ENCODE peak calls at places on chromosomes 4 and X, in ten cellular contexts. S is naive thymus-derived CD8-positive, alpha-beta T cell; Z is GM12865; I is NCI-H1417 treated with DMSO at 0.1 percent for 48 hours; Y is C1 segment of cervical spinal cord; U is activated T-cell treated with anti-CD3 and anti-CD28 coated beads, Interleukin-2, amount 50 U/mL, for 4 hours; C is neural crest cell; A is natural killer cell; T is head of caudate nucleus; P is H4. N is an unnamed sample.

GRCh38 chr4:3773552-3774001 is 7.4 kb downstream of the ADRA2C start:
- DNase-seq in T (no peak), I (no peak), P (no peak), Z (no peak), S (no peak), A (no peak), Y (no peak), C (no peak), U (no peak), N (no peak)

GRCh38 chr4:83961575-83961974 is 425.7 kb downstream of the GPAT3 start:
- DNase-seq in Y (no peak), I (no peak), A (no peak), C (no peak), S (no peak), U (no peak), P (no peak), T (no peak), Z (no peak), N (peak)

GRCh38 chrX:19893722-19894121 is 6.3 kb upstream of the SH3KBP1 start:
- DNase-seq in C (no peak), Z (no peak), S (no peak), T (no peak), Y (no peak), A (no peak), U (no peak), I (no peak), P (no peak), N (no peak)

GRCh38 chr4:18593297-18594002 is 571.9 kb upstream of the LCORL start:
- DNase-seq in T (peak), I (peak), Y (peak), Z (peak), U (peak), S (peak), P (peak), C (peak), A (peak), N (peak)

GRCh38 chrX:27186671-27187070 is 276.5 kb downstream of the PPP4R3C start:
- DNase-seq in S (peak), U (peak), T (peak), Z (peak), A (no peak), Y (no peak), I (peak), P (peak), C (peak), N (peak)

GRCh38 chrX:44872319-44872816 is 620 bp upstream of the KDM6A start:
- DNase-seq in S (peak), Y (no peak), U (peak), T (no peak), Z (no peak), I (no peak), P (no peak), C (no peak), A (peak), N (peak)

GRCh38 chrX:45322382-45322781 is 121.7 kb upstream of the DIPK2B start:
- DNase-seq in C (no peak), Z (peak), P (peak), I (no peak), U (no peak), T (peak), Y (peak), A (no peak), S (no peak), N (no peak)

GRCh38 chrX:14027031-14027430 is 2.7 kb downstream of the GEMIN8 start:
- DNase-seq in T (peak), A (no peak), C (no peak), U (no peak), I (no peak), S (peak), P (no peak), Y (peak), Z (peak), N (peak)

GRCh38 chr4:87240341-87240740 is 19.9 kb upstream of the KLHL8 start:
- DNase-seq in P (no peak), T (no peak), C (no peak), Z (no peak), S (no peak), A (no peak), U (no peak), Y (no peak), I (no peak), N (no peak)

GRCh38 chr4:75555294-75556164 is at the start of gene ODAPH:
- DNase-seq in C (no peak), Z (peak), S (no peak), A (no peak), U (peak), P (peak), T (no peak), I (no peak), Y (no peak), N (no peak)

GRCh38 chrX:121562616-121563015 is 515.2 kb downstream of the GLUD2 start:
- DNase-seq in T (no peak), S (no peak), I (no peak), P (no peak), Y (no peak), C (no peak), Z (no peak), A (no peak), U (no peak), N (no peak)

GRCh38 chrX:111337067-111337466 is 66.8 kb upstream of the CAPN6 start:
- DNase-seq in P (no peak), Z (no peak), S (no peak), I (no peak), C (no peak), Y (no peak), T (no peak), A (no peak), U (no peak), N (no peak)

GRCh38 chrX:121308276-121308805 is 260.9 kb downstream of the GLUD2 start:
- DNase-seq in Z (peak), A (no peak), C (peak), P (peak), S (no peak), T (peak), Y (peak), U (peak), I (no peak), N (no peak)

GRCh38 chrX:107776649-107777535 is 641 bp upstream of the NCBP2L start:
- DNase-seq in C (peak), I (peak), U (peak), S (peak), A (peak), Z (peak), T (peak), P (peak), Y (peak), N (peak)

GRCh38 chr4:76090241-76090691 is 15.8 kb downstream of the ART3 start:
- DNase-seq in Z (peak), T (no peak), I (no peak), Y (no peak), S (no peak), C (no peak), U (no peak), P (peak), A (no peak), N (peak)

GRCh38 chr4:52545099-52546069 is 113.7 kb downstream of the USP46 start:
- DNase-seq in I (no peak), S (peak), T (peak), Y (peak), Z (peak), C (peak), U (peak), P (peak), A (peak), N (peak)

GRCh38 chr4:121873604-121874003 is 3.3 kb upstream of the BBS7 start:
- DNase-seq in C (no peak), U (no peak), Z (peak), P (peak), I (no peak), A (no peak), Y (no peak), T (no peak), S (no peak), N (peak)

GRCh38 chr4:188934320-188934975 is 795.2 kb downstream of the TRIML1 start:
- DNase-seq in I (no peak), T (no peak), P (peak), S (no peak), Z (no peak), U (no peak), C (no peak), Y (no peak), A (no peak), N (no peak)

GRCh38 chr4:128727658-128728057 is 81.8 kb upstream of the JADE1 start:
- DNase-seq in T (no peak), U (no peak), S (no peak), I (no peak), A (no peak), Y (no peak), P (no peak), Z (no peak), C (no peak), N (no peak)

GRCh38 chr4:119103263-119103662 is 32.4 kb upstream of the MYOZ2 start:
- DNase-seq in A (no peak), U (no peak), Z (no peak), S (no peak), T (no peak), P (peak), Y (no peak), I (no peak), C (no peak), N (no peak)

GRCh38 chr4:41339812-41340809 is 83.4 kb downstream of the UCHL1 start:
- DNase-seq in S (no peak), U (no peak), A (no peak), T (peak), Z (no peak), I (no peak), C (peak), P (peak), Y (peak), N (no peak)

GRCh38 chr4:53450773-53451172 is 73.3 kb downstream of the FIP1L1 start:
- DNase-seq in Z (no peak), U (no peak), P (peak), I (no peak), T (peak), S (no peak), Y (no peak), C (no peak), A (no peak), N (no peak)

GRCh38 chr4:64250061-64250460 is 159.2 kb downstream of the TECRL start:
- DNase-seq in T (no peak), S (no peak), I (no peak), C (no peak), Z (no peak), P (no peak), Y (no peak), A (no peak), U (no peak), N (no peak)

GRCh38 chrX:40410859-40411258 is 169.9 kb upstream of the ATP6AP2 start:
- DNase-seq in T (no peak), S (no peak), C (no peak), I (no peak), Y (no peak), P (no peak), U (no peak), A (no peak), Z (no peak), N (no peak)

GRCh38 chrX:63718010-63718694 is 66.9 kb downstream of the ARHGEF9 start:
- DNase-seq in U (no peak), I (no peak), C (no peak), P (no peak), S (no peak), Y (no peak), T (no peak), A (no peak), Z (peak), N (no peak)

GRCh38 chrX:140799216-140799615 is 89.7 kb downstream of the LINC00632 start:
- DNase-seq in C (no peak), U (no peak), P (no peak), Z (no peak), S (no peak), Y (no peak), T (no peak), I (no peak), A (no peak), N (no peak)

GRCh38 chr4:102247041-102247440 is 98.2 kb downstream of the SLC39A8 start:
- DNase-seq in C (no peak), P (no peak), S (no peak), Y (no peak), Z (no peak), T (no peak), A (no peak), U (no peak), I (no peak), N (no peak)

GRCh38 chr4:24330198-24330972 is 254.0 kb downstream of the DHX15 start:
- DNase-seq in U (no peak), P (peak), A (no peak), Z (no peak), T (no peak), S (no peak), Y (no peak), C (no peak), I (no peak), N (no peak)

GRCh38 chr4:109079731-109080130 is 222.7 kb downstream of the COL25A1 start:
- DNase-seq in U (no peak), Y (no peak), P (peak), C (no peak), Z (no peak), I (no peak), T (no peak), A (no peak), S (no peak), N (no peak)

GRCh38 chrX:24561121-24561520 is 86.0 kb downstream of the PCYT1B start:
- DNase-seq in A (no peak), Z (peak), U (no peak), T (no peak), C (no peak), S (no peak), Y (no peak), P (peak), I (no peak), N (peak)

GRCh38 chrX:30219372-30219771 is 4.0 kb downstream of the MAGEB2 start:
- DNase-seq in A (no peak), C (no peak), Y (no peak), I (no peak), U (no peak), Z (no peak), T (no peak), P (no peak), S (no peak), N (no peak)

GRCh38 chrX:69361286-69361926 is 142.7 kb upstream of the NALF2 start:
- DNase-seq in C (no peak), S (no peak), Y (no peak), A (no peak), P (no peak), U (no peak), T (no peak), I (no peak), Z (no peak), N (no peak)

GRCh38 chr4:169416461-169416860 is 145.7 kb upstream of the SH3RF1 start:
- DNase-seq in Z (no peak), I (no peak), U (no peak), T (no peak), S (no peak), Y (no peak), A (no peak), C (no peak), P (no peak), N (no peak)

GRCh38 chr4:8594097-8595038 is 1.8 kb downstream of the CPZ start:
- DNase-seq in C (peak), U (no peak), S (no peak), T (peak), A (no peak), Z (peak), P (peak), I (no peak), Y (no peak), N (peak)

GRCh38 chr4:183758006-183758734 is 99.1 kb downstream of the TRAPPC11 start:
- DNase-seq in Y (no peak), C (no peak), U (no peak), Z (no peak), S (no peak), I (no peak), A (no peak), T (no peak), P (no peak), N (peak)

GRCh38 chr4:147674496-147674895 is 9.5 kb downstream of the PRMT9 start:
- DNase-seq in Y (no peak), S (no peak), T (no peak), I (no peak), A (no peak), U (no peak), C (no peak), P (no peak), Z (no peak), N (no peak)

GRCh38 chr4:187158003-187158402 is 434.3 kb upstream of the FAT1 start:
- DNase-seq in S (no peak), P (no peak), Y (no peak), T (no peak), U (no peak), A (no peak), Z (no peak), I (no peak), C (no peak), N (no peak)

GRCh38 chr4:65023877-65024670 is 614.8 kb upstream of the TECRL start:
- DNase-seq in C (no peak), I (no peak), U (no peak), P (no peak), Y (peak), T (peak), S (no peak), Z (no peak), A (no peak), N (peak)

N was measured in erythroblast.